ENCODE peak calls at places on chromosomes 2 and 18, in five cellular contexts. One of them, this sample, is unnamed.
A peak's percentile ranks its signal among the peaks of the same experiment; 100 is the strongest.

GRCh38 chr2:130807659-130808385 is 28.9 kb upstream of the ARHGEF4 start:
- DNase-seq in A549: no peak
- DNase-seq in fibroblast of villous mesenchyme: no peak
- DNase-seq in astrocyte of the cerebellum: no peak
- DNase-seq in stomach: no peak
- DNase-seq in this sample: no peak

GRCh38 chr18:42514522-42514921 is 559.5 kb downstream of the PIK3C3 start:
- DNase-seq in fibroblast of villous mesenchyme: peak; percentile 1
- DNase-seq in stomach: no peak
- DNase-seq in astrocyte of the cerebellum: peak; percentile 53
- DNase-seq in A549: no peak
- DNase-seq in this sample: no peak

GRCh38 chr2:230706053-230706498 is 6.6 kb upstream of the CAB39 start:
- DNase-seq in astrocyte of the cerebellum: no peak
- DNase-seq in stomach: peak; percentile 50
- DNase-seq in A549: peak; percentile 56
- DNase-seq in fibroblast of villous mesenchyme: no peak
- DNase-seq in this sample: no peak

GRCh38 chr18:79315589-79315988 is 80.1 kb upstream of the NFATC1 start:
- DNase-seq in A549: no peak
- DNase-seq in stomach: no peak
- DNase-seq in fibroblast of villous mesenchyme: no peak
- DNase-seq in astrocyte of the cerebellum: no peak
- DNase-seq in this sample: no peak

GRCh38 chr2:17441055-17441771 is 77.0 kb downstream of the RAD51AP2 start:
- DNase-seq in stomach: no peak
- DNase-seq in fibroblast of villous mesenchyme: no peak
- DNase-seq in astrocyte of the cerebellum: no peak
- DNase-seq in A549: no peak
- DNase-seq in this sample: no peak

GRCh38 chr18:48842259-48843061 is 108.3 kb downstream of the SMAD7 start:
- DNase-seq in astrocyte of the cerebellum: no peak
- DNase-seq in A549: no peak
- DNase-seq in fibroblast of villous mesenchyme: peak; percentile 37
- DNase-seq in stomach: peak; percentile 44
- DNase-seq in this sample: no peak

GRCh38 chr18:46338213-46338612 is 234.0 kb downstream of the HAUS1 start:
- DNase-seq in A549: no peak
- DNase-seq in stomach: no peak
- DNase-seq in astrocyte of the cerebellum: no peak
- DNase-seq in fibroblast of villous mesenchyme: no peak
- DNase-seq in this sample: no peak

GRCh38 chr2:67108231-67108630 is 288.9 kb upstream of the ETAA1 start:
- DNase-seq in A549: no peak
- DNase-seq in astrocyte of the cerebellum: no peak
- DNase-seq in fibroblast of villous mesenchyme: no peak
- DNase-seq in stomach: no peak
- DNase-seq in this sample: no peak

GRCh38 chr2:25585189-25585588 is 88.2 kb downstream of the DTNB start:
- DNase-seq in fibroblast of villous mesenchyme: no peak
- DNase-seq in astrocyte of the cerebellum: no peak
- DNase-seq in stomach: no peak
- DNase-seq in A549: no peak
- DNase-seq in this sample: no peak

GRCh38 chr18:70373062-70373519 is 84.2 kb downstream of the SOCS6 start:
- DNase-seq in A549: peak; percentile 97
- DNase-seq in stomach: no peak
- DNase-seq in fibroblast of villous mesenchyme: peak; percentile 94
- DNase-seq in astrocyte of the cerebellum: peak; percentile 53
- DNase-seq in this sample: peak; percentile 90

GRCh38 chr2:231308631-231309414 is 86.7 kb upstream of the B3GNT7 start:
- DNase-seq in stomach: no peak
- DNase-seq in astrocyte of the cerebellum: peak; percentile 42
- DNase-seq in A549: peak; percentile 80
- DNase-seq in fibroblast of villous mesenchyme: no peak
- DNase-seq in this sample: no peak

GRCh38 chr2:64203131-64204005 is 59.1 kb upstream of the PELI1 start:
- DNase-seq in astrocyte of the cerebellum: peak; percentile 41
- DNase-seq in fibroblast of villous mesenchyme: peak; percentile 93
- DNase-seq in stomach: no peak
- DNase-seq in A549: no peak
- DNase-seq in this sample: peak; percentile 78

GRCh38 chr2:85468704-85469349 is 50.3 kb downstream of the SH2D6 start:
- DNase-seq in stomach: peak; percentile 87
- DNase-seq in A549: peak; percentile 82
- DNase-seq in fibroblast of villous mesenchyme: peak; percentile 32
- DNase-seq in astrocyte of the cerebellum: peak; percentile 48
- DNase-seq in this sample: peak; percentile 47

GRCh38 chr2:200909958-200910357 is 20.8 kb downstream of the NIF3L1 start:
- DNase-seq in fibroblast of villous mesenchyme: no peak
- DNase-seq in stomach: no peak
- DNase-seq in astrocyte of the cerebellum: no peak
- DNase-seq in A549: no peak
- DNase-seq in this sample: no peak

GRCh38 chr2:72979896-72980295 is 62.6 kb downstream of the EMX1 start:
- DNase-seq in A549: no peak
- DNase-seq in stomach: no peak
- DNase-seq in astrocyte of the cerebellum: no peak
- DNase-seq in fibroblast of villous mesenchyme: no peak
- DNase-seq in this sample: no peak

GRCh38 chr2:48146552-48146951 is 240.3 kb upstream of the FBXO11 start:
- DNase-seq in astrocyte of the cerebellum: no peak
- DNase-seq in fibroblast of villous mesenchyme: no peak
- DNase-seq in A549: no peak
- DNase-seq in stomach: no peak
- DNase-seq in this sample: no peak

GRCh38 chr18:57901819-57902600 is 98.9 kb upstream of the ATP8B1 start:
- DNase-seq in astrocyte of the cerebellum: no peak
- DNase-seq in A549: peak; percentile 98
- DNase-seq in stomach: peak; percentile 66
- DNase-seq in fibroblast of villous mesenchyme: peak; percentile 14
- DNase-seq in this sample: no peak

GRCh38 chr18:76436342-76436741 is 58.7 kb downstream of the ZNF516 start:
- DNase-seq in astrocyte of the cerebellum: no peak
- DNase-seq in stomach: no peak
- DNase-seq in A549: no peak
- DNase-seq in fibroblast of villous mesenchyme: no peak
- DNase-seq in this sample: no peak

GRCh38 chr2:9971105-9971818 is 19.8 kb downstream of the GRHL1 start:
- DNase-seq in fibroblast of villous mesenchyme: peak; percentile 51
- DNase-seq in stomach: no peak
- DNase-seq in A549: no peak
- DNase-seq in astrocyte of the cerebellum: no peak
- DNase-seq in this sample: peak; percentile 69

GRCh38 chr2:172416447-172417058 is 10.8 kb upstream of the ITGA6 start:
- DNase-seq in astrocyte of the cerebellum: no peak
- DNase-seq in stomach: no peak
- DNase-seq in fibroblast of villous mesenchyme: no peak
- DNase-seq in A549: no peak
- DNase-seq in this sample: no peak

GRCh38 chr18:3451166-3451988 is 1.4 kb downstream of the TGIF1 start:
- DNase-seq in fibroblast of villous mesenchyme: peak; percentile 95
- DNase-seq in astrocyte of the cerebellum: peak; percentile 85
- DNase-seq in A549: peak; percentile 86
- DNase-seq in stomach: peak; percentile 94
- DNase-seq in this sample: peak; percentile 89

GRCh38 chr2:218230882-218231281 is 13.9 kb downstream of the ARPC2 start:
- DNase-seq in astrocyte of the cerebellum: no peak
- DNase-seq in fibroblast of villous mesenchyme: no peak
- DNase-seq in stomach: peak; percentile 56
- DNase-seq in A549: peak; percentile 66
- DNase-seq in this sample: no peak

GRCh38 chr2:173963817-173964564 is 1.2 kb downstream of the SP3 start:
- DNase-seq in stomach: peak; percentile 93
- DNase-seq in fibroblast of villous mesenchyme: peak; percentile 89
- DNase-seq in astrocyte of the cerebellum: peak; percentile 39
- DNase-seq in A549: peak; percentile 95
- DNase-seq in this sample: peak; percentile 84

GRCh38 chr2:104406273-104406726 is 447.6 kb upstream of the POU3F3 start:
- DNase-seq in A549: no peak
- DNase-seq in fibroblast of villous mesenchyme: no peak
- DNase-seq in stomach: no peak
- DNase-seq in astrocyte of the cerebellum: peak; percentile 56
- DNase-seq in this sample: no peak

GRCh38 chr18:22219568-22220355 is 50.4 kb downstream of the GATA6 start:
- DNase-seq in fibroblast of villous mesenchyme: no peak
- DNase-seq in stomach: no peak
- DNase-seq in astrocyte of the cerebellum: no peak
- DNase-seq in A549: no peak
- DNase-seq in this sample: no peak

GRCh38 chr18:56233595-56233994 is 404.8 kb downstream of the TXNL1 start:
- DNase-seq in A549: no peak
- DNase-seq in astrocyte of the cerebellum: peak; percentile 79
- DNase-seq in fibroblast of villous mesenchyme: peak; percentile 62
- DNase-seq in stomach: no peak
- DNase-seq in this sample: peak; percentile 89

GRCh38 chr2:189835855-189836558 is 51.8 kb downstream of the PMS1 start:
- DNase-seq in fibroblast of villous mesenchyme: no peak
- DNase-seq in stomach: no peak
- DNase-seq in astrocyte of the cerebellum: no peak
- DNase-seq in A549: peak; percentile 31
- DNase-seq in this sample: no peak

GRCh38 chr2:240387669-240388358 is 47.6 kb upstream of the GPC1 start:
- DNase-seq in A549: peak; percentile 96
- DNase-seq in astrocyte of the cerebellum: peak; percentile 59
- DNase-seq in stomach: peak; percentile 39
- DNase-seq in fibroblast of villous mesenchyme: peak; percentile 92
- DNase-seq in this sample: peak; percentile 96
- TF ChIP-seq CTCF in A549: no peak
- TF ChIP-seq CTCF in astrocyte of the cerebellum: peak; percentile 8
- TF ChIP-seq CTCF in stomach: no peak
- TF ChIP-seq CTCF in fibroblast of villous mesenchyme: no peak
- TF ChIP-seq CTCF in this sample: no peak

GRCh38 chr18:13232060-13232917 is 13.7 kb downstream of the LDLRAD4 start:
- DNase-seq in stomach: no peak
- DNase-seq in fibroblast of villous mesenchyme: no peak
- DNase-seq in A549: no peak
- DNase-seq in astrocyte of the cerebellum: no peak
- DNase-seq in this sample: no peak
- H3K4me3 ChIP-seq in stomach: no peak overlapping the region
- H3K4me3 ChIP-seq in fibroblast of villous mesenchyme: no peak overlapping the region
- H3K4me3 ChIP-seq in A549: no peak overlapping the region
- H3K4me3 ChIP-seq in astrocyte of the cerebellum: no peak overlapping the region
- H3K4me3 ChIP-seq in this sample: no peak overlapping the region

DNA sequence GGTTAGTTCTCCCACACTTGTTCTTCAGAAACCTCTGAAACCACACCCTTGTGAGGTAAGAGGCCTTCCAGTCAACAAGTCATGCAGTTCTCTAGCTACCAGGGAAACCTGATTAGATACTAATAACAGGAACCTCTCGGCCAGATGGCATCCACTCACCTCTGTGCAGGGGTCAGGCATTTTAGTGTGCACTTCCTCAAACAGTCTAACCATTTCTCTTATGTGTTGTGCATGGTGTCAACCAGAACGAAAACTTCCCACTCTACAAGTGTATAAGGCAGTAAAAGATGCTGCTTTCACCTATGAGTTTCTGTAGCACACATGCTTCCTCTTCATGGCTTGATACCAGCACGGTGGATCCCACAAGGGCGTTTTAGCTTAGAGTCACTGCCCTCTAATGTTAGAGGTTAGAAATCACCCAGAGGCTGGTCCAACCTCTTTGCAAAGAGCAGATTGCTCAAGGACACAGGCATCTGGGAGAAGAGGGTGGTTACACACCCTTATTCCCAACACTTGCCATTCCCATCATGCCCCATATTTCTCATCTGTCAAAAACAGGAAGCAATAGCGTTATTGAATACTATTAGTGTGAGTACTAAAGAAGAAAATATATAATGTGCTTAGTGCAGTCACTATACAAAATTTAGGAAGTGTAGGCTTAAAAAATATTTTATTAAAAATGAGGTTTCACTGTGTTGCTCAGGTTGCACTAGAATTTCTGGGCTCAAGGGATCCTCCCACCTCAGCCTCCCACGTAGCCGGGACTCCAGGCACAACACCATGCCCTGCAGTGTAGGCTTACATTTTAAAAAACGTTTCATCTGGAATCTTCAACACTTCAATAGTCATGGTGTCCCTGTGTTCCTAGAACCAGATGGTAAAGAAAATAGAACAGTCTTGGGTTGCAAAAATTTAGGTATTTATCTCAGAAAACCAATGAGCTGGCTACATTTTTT is 34.5 kb upstream of the RAB31 start:
- DNase-seq in fibroblast of villous mesenchyme: peak; percentile 82
- DNase-seq in astrocyte of the cerebellum: peak; percentile 32
- DNase-seq in A549: peak; percentile 97
- DNase-seq in stomach: peak; percentile 74
- DNase-seq in this sample: peak; percentile 77
- TF ChIP-seq CTCF in fibroblast of villous mesenchyme: peak; percentile 47
- TF ChIP-seq CTCF in astrocyte of the cerebellum: peak; percentile 25
- TF ChIP-seq CTCF in A549: peak; percentile 52
- TF ChIP-seq CTCF in stomach: no peak
- TF ChIP-seq CTCF in this sample: peak; percentile 38

DNA sequence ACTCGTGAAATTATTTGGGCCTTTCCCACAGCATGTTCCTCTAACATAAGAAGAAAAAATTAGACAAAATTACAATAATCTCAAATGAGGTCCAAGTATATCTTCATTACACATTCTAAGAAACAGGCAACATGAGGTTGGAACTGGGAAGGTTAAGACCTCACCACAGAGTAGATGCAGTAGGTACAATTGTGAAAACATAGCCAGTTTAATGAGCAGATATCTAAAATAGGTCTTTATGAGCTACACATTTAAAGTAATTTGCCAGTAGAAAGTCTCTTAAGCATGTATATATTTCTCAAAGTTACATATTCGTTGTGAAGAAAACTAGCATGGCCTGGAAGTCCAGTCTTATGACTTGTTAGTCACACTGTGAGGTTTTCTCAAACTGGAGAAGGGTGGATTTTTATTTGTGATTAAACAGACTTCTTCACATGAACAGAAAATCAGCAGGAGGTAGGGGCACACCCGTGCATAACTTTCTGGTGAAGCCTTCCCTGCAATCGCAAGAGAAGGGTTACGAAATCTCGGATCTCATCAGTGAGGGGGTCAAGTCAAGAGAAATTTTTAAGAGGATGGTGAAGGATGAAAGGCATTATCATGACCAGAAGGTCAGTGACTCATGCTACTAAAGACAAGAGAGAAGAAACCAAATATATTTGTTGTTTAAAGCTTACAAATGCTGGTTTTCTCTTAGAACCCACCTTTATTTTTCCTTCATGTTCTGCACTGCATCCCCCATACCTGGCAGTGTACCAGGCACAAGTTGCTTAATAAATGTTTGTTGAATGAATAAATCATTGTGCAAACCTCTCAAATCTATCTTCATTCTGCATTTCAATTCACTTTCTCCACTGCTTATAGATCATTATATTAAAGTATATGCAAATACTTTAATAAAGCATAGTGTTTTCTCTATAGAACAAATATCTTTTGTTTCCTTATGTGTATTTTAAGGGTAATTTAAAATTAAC is 5.1 kb upstream of the RAB27B start:
- DNase-seq in astrocyte of the cerebellum: peak; percentile 63
- DNase-seq in stomach: no peak
- DNase-seq in A549: peak; percentile 96
- DNase-seq in fibroblast of villous mesenchyme: peak; percentile 99
- DNase-seq in this sample: peak; percentile 96
- H3K4me3 ChIP-seq in astrocyte of the cerebellum: no peak overlapping the region
- H3K4me3 ChIP-seq in stomach: no peak overlapping the region
- H3K4me3 ChIP-seq in A549: no peak overlapping the region
- H3K4me3 ChIP-seq in fibroblast of villous mesenchyme: no peak overlapping the region
- H3K4me3 ChIP-seq in this sample: no peak overlapping the region

This sample was measured in foreskin fibroblast.